ENCODE peak calls at places on chromosomes 13 and 19, in ten cellular contexts. Q is BJ; I is left lung; V is colonic mucosa; F is AG04449; D is lower leg skin; Z is right atrium auricular region; U is psoas muscle; S is CD8-positive, alpha-beta memory T cell; Y is foreskin fibroblast. G is an unnamed sample.

GRCh38 chr13:85586422-85586831 is 212.8 kb downstream of the SLITRK6 start:
- DNase-seq in Q (peak), F (no peak), U (no peak), S (no peak), D (no peak), Z (no peak), V (no peak), Y (peak), I (no peak), G (peak)

GRCh38 chr19:40774916-40775631 is at the start of gene MIA:
- DNase-seq in D (no peak), Q (no peak), I (no peak), U (no peak), Z (no peak), Y (no peak), S (no peak), F (no peak), V (no peak), G (no peak)

GRCh38 chr13:29435125-29435911 is 160.2 kb downstream of the SLC7A1 start:
- DNase-seq in Y (peak), D (no peak), Z (no peak), Q (peak), I (no peak), U (no peak), F (peak), V (no peak), S (no peak), G (peak)

GRCh38 chr13:51978836-51979556 is 32.3 kb downstream of the ATP7B start:
- DNase-seq in Y (no peak), I (no peak), S (no peak), Q (no peak), U (no peak), Z (no peak), D (no peak), V (peak), F (no peak), G (no peak)

GRCh38 chr19:43983544-43983911 is 460 bp upstream of the ZNF155 start:
- DNase-seq in D (no peak), F (no peak), I (no peak), Y (no peak), U (no peak), S (no peak), Q (no peak), V (no peak), Z (no peak), G (no peak)

GRCh38 chr13:99995104-99995502 is 13.5 kb downstream of the ZIC2 start:
- DNase-seq in S (no peak), V (no peak), D (no peak), I (no peak), Z (no peak), Y (no peak), F (no peak), U (no peak), Q (no peak), G (no peak)

GRCh38 chr13:31122544-31123260 is 39.0 kb downstream of the HSPH1 start:
- DNase-seq in V (no peak), Q (no peak), I (no peak), F (no peak), Z (no peak), D (peak), Y (no peak), S (no peak), U (no peak), G (no peak)

GRCh38 chr19:41324921-41325639 is 15.1 kb downstream of the CCDC97 start:
- DNase-seq in V (peak), S (peak), U (peak), D (peak), F (no peak), I (peak), Q (no peak), Z (peak), Y (peak), G (peak)

GRCh38 chr19:11881151-11881800 is 6.3 kb upstream of the ZNF69 start:
- DNase-seq in Z (peak), D (peak), Y (peak), Q (no peak), S (peak), V (peak), F (no peak), U (peak), I (no peak), G (no peak)

DNA sequence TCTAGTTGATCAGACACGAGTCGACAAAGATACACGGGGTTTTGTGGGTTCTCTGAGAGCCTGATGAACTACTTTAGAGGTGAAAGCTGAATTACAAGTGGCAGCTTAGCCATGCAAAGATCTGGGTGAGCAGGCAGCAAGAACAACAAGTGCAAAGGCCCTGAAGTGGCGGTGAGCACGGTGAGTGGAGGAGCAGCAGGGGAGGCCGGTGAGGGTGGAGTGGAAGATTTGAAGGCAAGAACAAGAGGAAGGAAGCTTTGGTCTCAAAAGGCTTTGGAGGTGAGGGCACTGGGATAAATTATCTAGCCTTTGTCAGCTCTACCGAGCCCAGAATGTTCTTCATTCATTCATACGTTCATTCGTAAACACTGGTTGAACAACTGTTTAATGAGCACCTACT is 1.4 kb downstream of the ZNF865 start:
- DNase-seq in U (no peak), Z (no peak), Y (no peak), Q (no peak), S (no peak), I (no peak), D (no peak), V (no peak), F (no peak), G (no peak)
- H3K4me3 ChIP-seq in U (peak), Z (peak), Y (peak), Q (no peak), S (no peak), I (peak), D (no peak), V (peak), F (peak), G (peak)

GRCh38 chr19:19627716-19628498 is at the start of gene LPAR2:
- DNase-seq in Q (no peak), D (no peak), I (peak), F (no peak), U (no peak), Z (no peak), V (peak), Y (no peak), S (peak), G (no peak)

GRCh38 chr19:19630062-19630414 is 2.0 kb upstream of the LPAR2 start:
- DNase-seq in U (no peak), Z (no peak), V (no peak), Q (no peak), I (no peak), F (no peak), D (no peak), Y (no peak), S (no peak), G (no peak)

GRCh38 chr19:19630426-19630825 is 2.4 kb upstream of the LPAR2 start:
- DNase-seq in V (no peak), U (no peak), I (no peak), F (no peak), Y (no peak), Z (no peak), S (no peak), D (no peak), Q (no peak), G (no peak)

GRCh38 chr19:19627442-19627715 is 641 bp downstream of the LPAR2 start:
- DNase-seq in D (no peak), F (no peak), Z (no peak), Y (no peak), Q (no peak), V (no peak), S (no peak), U (no peak), I (no peak), G (no peak)

DNA sequence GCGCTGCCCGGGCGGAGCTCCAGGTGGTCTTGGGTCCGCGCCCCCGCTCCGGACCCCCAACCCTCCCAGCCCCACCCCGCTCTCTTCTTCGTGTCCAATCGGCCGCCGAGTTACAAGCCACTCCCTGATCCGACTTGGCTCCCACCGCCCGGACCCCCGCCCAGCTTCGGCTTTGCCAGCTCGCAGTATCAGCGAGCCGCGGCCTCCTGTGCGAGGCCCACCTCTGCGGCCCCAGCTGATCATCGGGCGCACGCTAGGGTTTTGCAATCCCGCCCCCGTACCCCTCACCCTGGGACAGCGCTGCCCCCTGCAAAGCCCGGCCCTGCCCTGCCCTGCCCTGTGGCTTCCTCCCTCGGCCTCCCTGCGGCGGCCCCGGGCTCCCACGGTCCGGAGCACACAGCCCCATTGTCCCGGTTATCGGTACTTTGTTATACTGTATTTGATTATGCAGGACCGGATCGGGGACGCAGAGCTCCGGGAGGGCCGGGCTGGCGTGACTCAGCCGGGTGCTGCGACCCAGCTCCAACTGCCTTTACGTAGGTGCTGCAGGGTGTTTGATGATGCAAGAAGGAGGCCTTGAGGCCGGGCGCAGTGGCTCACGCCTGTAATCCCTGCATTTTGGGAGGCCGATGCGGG is 597 bp upstream of the LPAR2 start:
- DNase-seq in D (no peak), F (no peak), Y (peak), I (peak), U (no peak), Z (no peak), V (peak), S (peak), Q (no peak), G (peak)
- H3K4me3 ChIP-seq in D (peak), F (peak), Y (peak), I (peak), U (peak), Z (peak), V (peak), S (peak), Q (peak), G (peak)

DNA sequence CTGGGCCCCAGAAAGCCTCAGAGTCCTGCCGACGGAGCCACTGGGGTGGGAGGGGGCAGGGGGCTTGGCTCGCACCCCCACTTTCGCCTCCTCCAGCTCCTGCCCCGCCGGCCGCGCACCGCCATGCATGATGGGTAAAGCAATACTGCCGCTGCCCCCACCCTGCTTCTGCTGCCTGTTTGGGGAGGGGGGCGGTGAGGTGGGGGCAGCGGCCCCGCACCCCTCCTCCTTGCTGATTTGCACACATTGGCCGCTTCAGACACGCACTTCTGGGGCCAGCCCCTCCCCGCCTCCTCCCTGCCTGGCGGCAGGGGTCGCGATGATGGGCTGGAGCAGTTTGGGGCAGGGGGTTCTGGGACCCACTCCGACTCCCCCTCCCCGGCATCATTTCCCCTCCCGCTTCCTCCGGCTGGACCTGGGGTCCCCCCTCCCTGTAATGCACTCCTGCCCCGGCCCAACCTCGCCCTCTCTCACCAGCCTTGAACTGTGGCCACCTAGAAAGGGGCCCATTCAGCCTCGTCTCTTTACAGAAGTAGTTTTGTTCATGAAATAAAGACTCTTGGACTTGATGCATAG is 1.6 kb upstream of the HPN start:
- DNase-seq in S (no peak), V (no peak), I (peak), U (no peak), Y (no peak), F (no peak), D (no peak), Z (no peak), Q (no peak), G (no peak)
- H3K4me3 ChIP-seq in S (peak), V (peak), I (peak), U (peak), Y (no peak), F (no peak), D (no peak), Z (peak), Q (no peak), G (peak)

DNA sequence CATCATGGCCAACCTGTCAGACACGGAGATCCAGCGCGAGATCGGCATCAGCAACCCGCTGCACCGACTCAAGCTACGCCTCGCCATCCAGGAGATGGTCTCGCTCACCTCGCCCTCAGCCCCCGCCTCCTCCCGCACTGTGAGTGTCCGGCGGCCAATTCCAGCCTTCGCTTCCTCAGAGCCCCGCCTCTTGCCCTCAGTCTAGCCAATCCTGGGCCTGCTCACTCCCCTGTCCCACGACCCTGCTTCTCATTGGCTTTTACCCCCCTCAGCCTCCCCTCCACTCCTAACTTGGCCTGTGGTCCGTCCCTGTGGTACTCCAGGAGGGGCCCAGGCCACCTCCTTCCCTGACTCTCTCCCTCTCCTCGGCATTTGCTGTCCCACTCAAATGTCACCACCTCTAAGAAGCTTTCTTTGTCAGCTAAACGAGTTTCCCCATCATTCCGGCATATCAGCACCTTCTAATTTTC is 12.3 kb downstream of the HRC start:
- DNase-seq in Y (peak), D (peak), S (peak), Q (peak), Z (peak), V (peak), I (peak), U (peak), F (peak), G (peak)
- H3K4me3 ChIP-seq in Y (peak), D (peak), S (no peak), Q (peak), Z (peak), V (peak), I (peak), U (peak), F (peak), G (peak)

G was measured in skeletal muscle cell.